ENCODE peak calls at places on chromosomes 13 and 19, in nine cellular contexts. S, Z, F, L, D, J, C, N and B are unnamed samples.

GRCh38 chr19:13281567-13282291 is 131.5 kb downstream of the IER2 start:
- DNase-seq in S (no peak), Z (no peak), F (no peak), L (no peak), D (no peak), J (no peak), C (no peak), N (no peak), B (no peak)

GRCh38 chr19:17137417-17137816 is 61.8 kb downstream of the MYO9B start:
- DNase-seq in S (peak; percentile 44), Z (no peak), F (no peak), L (no peak), D (no peak), J (no peak), C (no peak), N (no peak), B (no peak)

GRCh38 chr13:94967183-94968039 is 255.1 kb upstream of the SOX21 start:
- DNase-seq in S (no peak), Z (peak; percentile 41), F (no peak), L (peak; percentile 56), D (peak; percentile 15), J (no peak), C (no peak), N (no peak), B (no peak)

GRCh38 chr13:50129065-50129922 is 114.0 kb downstream of the KCNRG start:
- DNase-seq in S (no peak), Z (no peak), F (no peak), L (no peak), D (no peak), J (no peak), C (no peak), N (no peak), B (no peak)

GRCh38 chr13:104296301-104296700 is 1230.1 kb upstream of the SLC10A2 start:
- DNase-seq in S (no peak), Z (no peak), F (no peak), L (no peak), D (no peak), J (no peak), C (no peak), N (no peak), B (no peak)

GRCh38 chr19:10045371-10045770 is 32.1 kb downstream of the RDH8 start:
- DNase-seq in S (no peak), Z (no peak), F (no peak), L (no peak), D (no peak), J (no peak), C (no peak), N (no peak), B (no peak)

GRCh38 chr13:35990196-35990595 is 141.0 kb downstream of the DCLK1 start:
- DNase-seq in S (no peak), Z (no peak), F (no peak), L (no peak), D (no peak), J (no peak), C (no peak), N (no peak), B (no peak)

GRCh38 chr19:30113182-30113581 is 171.1 kb downstream of the URI1 start:
- DNase-seq in S (no peak), Z (no peak), F (no peak), L (no peak), D (no peak), J (no peak), C (no peak), N (no peak), B (no peak)

GRCh38 chr13:100128373-100128772 is 39.5 kb downstream of the PCCA start:
- DNase-seq in S (no peak), Z (no peak), F (no peak), L (no peak), D (peak; percentile 23), J (no peak), C (peak; percentile 8), N (no peak), B (no peak)

GRCh38 chr19:54448037-54448773 is 794 bp upstream of the LENG8 start:
- DNase-seq in S (peak; percentile 51), Z (no peak), F (no peak), L (peak; percentile 4), D (peak; percentile 66), J (peak; percentile 74), C (peak; percentile 55), N (no peak), B (no peak)

GRCh38 chr13:52827839-52828238 is 20.6 kb downstream of the PCDH8 start:
- DNase-seq in S (no peak), Z (no peak), F (no peak), L (peak; percentile 81), D (no peak), J (no peak), C (no peak), N (no peak), B (no peak)

GRCh38 chr19:9070066-9070465 is 16.8 kb upstream of the OR1M1 start:
- DNase-seq in S (no peak), Z (no peak), F (no peak), L (no peak), D (no peak), J (no peak), C (no peak), N (no peak), B (no peak)

GRCh38 chr19:54551950-54552912 is 21.4 kb upstream of the LILRA2 start:
- DNase-seq in S (no peak), Z (no peak), F (no peak), L (no peak), D (no peak), J (no peak), C (no peak), N (no peak), B (no peak)

GRCh38 chr13:26019881-26020535 is 31.8 kb downstream of the SHISA2 start:
- DNase-seq in S (no peak), Z (no peak), F (no peak), L (no peak), D (peak; percentile 68), J (no peak), C (no peak), N (no peak), B (peak; percentile 61)

GRCh38 chr19:15187026-15188007 is 13.5 kb downstream of the NOTCH3 start:
- DNase-seq in S (no peak), Z (no peak), F (no peak), L (no peak), D (no peak), J (no peak), C (no peak), N (no peak), B (no peak)

GRCh38 chr13:44048326-44048725 is 168.6 kb downstream of the LACC1 start:
- DNase-seq in S (no peak), Z (no peak), F (no peak), L (no peak), D (no peak), J (no peak), C (no peak), N (no peak), B (no peak)

GRCh38 chr19:50983625-50984292 is at the start of gene KLK7:
- DNase-seq in S (no peak), Z (no peak), F (no peak), L (no peak), D (no peak), J (no peak), C (peak; percentile 70), N (no peak), B (no peak)

GRCh38 chr19:12346896-12347295 is 13.5 kb upstream of the ZNF563 start:
- DNase-seq in S (no peak), Z (no peak), F (no peak), L (no peak), D (no peak), J (no peak), C (no peak), N (no peak), B (no peak)